ENCODE peak calls at places on chromosome 14, in seven cellular contexts. One of them, this sample, is unnamed.

GRCh38 chr14:95041477-95042020 is 115.8 kb downstream of the DICER1 start:
- DNase-seq in uterus: no peak
- DNase-seq in heart left ventricle: no peak
- DNase-seq in GM12878: no peak
- DNase-seq in endothelial cell of umbilical vein: no peak
- DNase-seq in prostate gland: no peak
- DNase-seq in transverse colon: no peak
- DNase-seq in this sample: no peak

GRCh38 chr14:39740454-39740853 is 308.2 kb upstream of the FBXO33 start:
- DNase-seq in transverse colon: no peak
- DNase-seq in uterus: no peak
- DNase-seq in heart left ventricle: no peak
- DNase-seq in GM12878: no peak
- DNase-seq in prostate gland: no peak
- DNase-seq in endothelial cell of umbilical vein: no peak
- DNase-seq in this sample: peak; percentile 44

GRCh38 chr14:91357272-91357671 is 60.3 kb downstream of the CCDC88C start:
- DNase-seq in endothelial cell of umbilical vein: no peak
- DNase-seq in transverse colon: no peak
- DNase-seq in uterus: no peak
- DNase-seq in prostate gland: no peak
- DNase-seq in GM12878: no peak
- DNase-seq in heart left ventricle: no peak
- DNase-seq in this sample: no peak

GRCh38 chr14:68979722-68980552 is 835 bp upstream of the ACTN1 start:
- DNase-seq in uterus: no peak
- DNase-seq in transverse colon: peak; percentile 61
- DNase-seq in GM12878: no peak
- DNase-seq in heart left ventricle: peak; percentile 75
- DNase-seq in endothelial cell of umbilical vein: peak; percentile 39
- DNase-seq in prostate gland: peak; percentile 44
- DNase-seq in this sample: peak; percentile 42

GRCh38 chr14:76257111-76257803 is 105.5 kb downstream of the GPATCH2L start:
- DNase-seq in prostate gland: no peak
- DNase-seq in heart left ventricle: no peak
- DNase-seq in transverse colon: no peak
- DNase-seq in GM12878: no peak
- DNase-seq in endothelial cell of umbilical vein: no peak
- DNase-seq in uterus: no peak
- DNase-seq in this sample: no peak

GRCh38 chr14:56244138-56244789 is 126.1 kb downstream of the PELI2 start:
- DNase-seq in transverse colon: no peak
- DNase-seq in heart left ventricle: no peak
- DNase-seq in uterus: no peak
- DNase-seq in prostate gland: no peak
- DNase-seq in GM12878: no peak
- DNase-seq in endothelial cell of umbilical vein: no peak
- DNase-seq in this sample: no peak

GRCh38 chr14:67505254-67505653 is 16.7 kb upstream of the TMEM229B start:
- DNase-seq in GM12878: no peak
- DNase-seq in uterus: no peak
- DNase-seq in endothelial cell of umbilical vein: no peak
- DNase-seq in heart left ventricle: no peak
- DNase-seq in prostate gland: no peak
- DNase-seq in transverse colon: no peak
- DNase-seq in this sample: no peak

GRCh38 chr14:97280526-97280925 is 483.3 kb downstream of the VRK1 start:
- DNase-seq in GM12878: no peak
- DNase-seq in prostate gland: no peak
- DNase-seq in endothelial cell of umbilical vein: no peak
- DNase-seq in uterus: no peak
- DNase-seq in heart left ventricle: no peak
- DNase-seq in transverse colon: no peak
- DNase-seq in this sample: peak; percentile 15

GRCh38 chr14:85528882-85529585 is 910 bp upstream of the FLRT2 start:
- DNase-seq in transverse colon: no peak
- DNase-seq in uterus: no peak
- DNase-seq in endothelial cell of umbilical vein: peak; percentile 83
- DNase-seq in prostate gland: no peak
- DNase-seq in GM12878: no peak
- DNase-seq in heart left ventricle: no peak
- DNase-seq in this sample: peak; percentile 10

GRCh38 chr14:90544566-90544965 is 147.7 kb downstream of the CALM1 start:
- DNase-seq in heart left ventricle: peak; percentile 33
- DNase-seq in prostate gland: no peak
- DNase-seq in GM12878: no peak
- DNase-seq in endothelial cell of umbilical vein: no peak
- DNase-seq in transverse colon: no peak
- DNase-seq in uterus: no peak
- DNase-seq in this sample: no peak

GRCh38 chr14:33950320-33951182 is at the start of gene EGLN3:
- DNase-seq in heart left ventricle: peak; percentile 93
- DNase-seq in GM12878: no peak
- DNase-seq in uterus: peak; percentile 94
- DNase-seq in prostate gland: peak; percentile 90
- DNase-seq in transverse colon: peak; percentile 93
- DNase-seq in endothelial cell of umbilical vein: peak; percentile 78
- DNase-seq in this sample: peak; percentile 94

GRCh38 chr14:68137704-68138619 is 318.4 kb downstream of the RAD51B start:
- DNase-seq in transverse colon: peak; percentile 36
- DNase-seq in heart left ventricle: no peak
- DNase-seq in prostate gland: no peak
- DNase-seq in endothelial cell of umbilical vein: peak; percentile 12
- DNase-seq in GM12878: no peak
- DNase-seq in uterus: peak; percentile 35
- DNase-seq in this sample: peak; percentile 91

GRCh38 chr14:97251423-97252155 is 454.4 kb downstream of the VRK1 start:
- DNase-seq in GM12878: no peak
- DNase-seq in uterus: no peak
- DNase-seq in transverse colon: no peak
- DNase-seq in heart left ventricle: no peak
- DNase-seq in endothelial cell of umbilical vein: no peak
- DNase-seq in prostate gland: no peak
- DNase-seq in this sample: no peak

GRCh38 chr14:32472512-32473472 is 143.7 kb downstream of the AKAP6 start:
- DNase-seq in transverse colon: no peak
- DNase-seq in GM12878: no peak
- DNase-seq in prostate gland: no peak
- DNase-seq in endothelial cell of umbilical vein: peak; percentile 52
- DNase-seq in heart left ventricle: no peak
- DNase-seq in uterus: no peak
- DNase-seq in this sample: peak; percentile 8

GRCh38 chr14:105307052-105307727 is 6.4 kb upstream of the BRF1 start:
- DNase-seq in endothelial cell of umbilical vein: no peak
- DNase-seq in transverse colon: no peak
- DNase-seq in prostate gland: no peak
- DNase-seq in GM12878: no peak
- DNase-seq in uterus: no peak
- DNase-seq in heart left ventricle: no peak
- DNase-seq in this sample: no peak

GRCh38 chr14:102530828-102531478 is 21.4 kb upstream of the ANKRD9 start:
- DNase-seq in uterus: no peak
- DNase-seq in heart left ventricle: peak; percentile 11
- DNase-seq in prostate gland: no peak
- DNase-seq in transverse colon: no peak
- DNase-seq in GM12878: no peak
- DNase-seq in endothelial cell of umbilical vein: no peak
- DNase-seq in this sample: peak; percentile 18

GRCh38 chr14:77582511-77582910 is 33.9 kb downstream of the SPTLC2 start:
- DNase-seq in GM12878: no peak
- DNase-seq in uterus: no peak
- DNase-seq in prostate gland: no peak
- DNase-seq in endothelial cell of umbilical vein: peak; percentile 81
- DNase-seq in transverse colon: no peak
- DNase-seq in heart left ventricle: no peak
- DNase-seq in this sample: no peak

GRCh38 chr14:37172024-37172869 is at the start of gene SLC25A21:
- DNase-seq in GM12878: no peak
- DNase-seq in prostate gland: peak; percentile 72
- DNase-seq in uterus: peak; percentile 72
- DNase-seq in heart left ventricle: peak; percentile 84
- DNase-seq in endothelial cell of umbilical vein: peak; percentile 92
- DNase-seq in transverse colon: peak; percentile 68
- DNase-seq in this sample: peak; percentile 81

GRCh38 chr14:103056322-103057027 is 874 bp downstream of the CDC42BPB start:
- DNase-seq in transverse colon: peak; percentile 76
- DNase-seq in uterus: peak; percentile 69
- DNase-seq in GM12878: no peak
- DNase-seq in prostate gland: no peak
- DNase-seq in heart left ventricle: peak; percentile 87
- DNase-seq in endothelial cell of umbilical vein: peak; percentile 88
- DNase-seq in this sample: peak; percentile 64

GRCh38 chr14:25237845-25238244 is 187.9 kb upstream of the STXBP6 start:
- DNase-seq in heart left ventricle: no peak
- DNase-seq in uterus: no peak
- DNase-seq in prostate gland: no peak
- DNase-seq in transverse colon: peak; percentile 14
- DNase-seq in endothelial cell of umbilical vein: peak; percentile 2
- DNase-seq in GM12878: no peak
- DNase-seq in this sample: peak; percentile 42

GRCh38 chr14:76203086-76204001 is 51.6 kb downstream of the GPATCH2L start:
- DNase-seq in transverse colon: no peak
- DNase-seq in heart left ventricle: no peak
- DNase-seq in prostate gland: no peak
- DNase-seq in uterus: peak; percentile 55
- DNase-seq in GM12878: peak; percentile 95
- DNase-seq in endothelial cell of umbilical vein: peak; percentile 41
- DNase-seq in this sample: no peak

GRCh38 chr14:94560782-94561655 is at the start of gene SERPINA4:
- DNase-seq in transverse colon: no peak
- DNase-seq in heart left ventricle: no peak
- DNase-seq in uterus: no peak
- DNase-seq in GM12878: no peak
- DNase-seq in prostate gland: no peak
- DNase-seq in endothelial cell of umbilical vein: no peak
- DNase-seq in this sample: no peak

GRCh38 chr14:22614240-22614799 is 16.2 kb downstream of the ABHD4 start:
- DNase-seq in prostate gland: peak; percentile 50
- DNase-seq in uterus: no peak
- DNase-seq in endothelial cell of umbilical vein: peak; percentile 99
- DNase-seq in GM12878: no peak
- DNase-seq in heart left ventricle: no peak
- DNase-seq in transverse colon: no peak
- DNase-seq in this sample: peak; percentile 89
- H3K4me3 ChIP-seq in prostate gland: no peak overlapping the region
- H3K4me3 ChIP-seq in uterus: no peak overlapping the region
- H3K4me3 ChIP-seq in endothelial cell of umbilical vein: no peak overlapping the region
- H3K4me3 ChIP-seq in GM12878: no peak overlapping the region
- H3K4me3 ChIP-seq in heart left ventricle: no peak overlapping the region
- H3K4me3 ChIP-seq in transverse colon: no peak overlapping the region
- H3K4me3 ChIP-seq in this sample: no peak overlapping the region

GRCh38 chr14:21989090-21989489 is 315.5 kb upstream of the OR4E1 start:
- DNase-seq in uterus: no peak
- DNase-seq in endothelial cell of umbilical vein: no peak
- DNase-seq in heart left ventricle: no peak
- DNase-seq in GM12878: no peak
- DNase-seq in prostate gland: no peak
- DNase-seq in transverse colon: no peak
- DNase-seq in this sample: no peak

GRCh38 chr14:21988413-21988812 is 314.8 kb upstream of the OR4E1 start:
- DNase-seq in GM12878: no peak
- DNase-seq in heart left ventricle: no peak
- DNase-seq in transverse colon: no peak
- DNase-seq in uterus: no peak
- DNase-seq in prostate gland: no peak
- DNase-seq in endothelial cell of umbilical vein: no peak
- DNase-seq in this sample: no peak

GRCh38 chr14:21987937-21988336 is 314.3 kb upstream of the OR4E1 start:
- DNase-seq in heart left ventricle: no peak
- DNase-seq in GM12878: no peak
- DNase-seq in transverse colon: no peak
- DNase-seq in uterus: no peak
- DNase-seq in prostate gland: no peak
- DNase-seq in endothelial cell of umbilical vein: peak; percentile 39
- DNase-seq in this sample: no peak

GRCh38 chr14:21990116-21990515 is 316.5 kb upstream of the OR4E1 start:
- DNase-seq in heart left ventricle: no peak
- DNase-seq in prostate gland: no peak
- DNase-seq in uterus: no peak
- DNase-seq in transverse colon: no peak
- DNase-seq in GM12878: no peak
- DNase-seq in endothelial cell of umbilical vein: peak; percentile 15
- DNase-seq in this sample: no peak

GRCh38 chr14:21985081-21985480 is 311.5 kb upstream of the OR4E1 start:
- DNase-seq in prostate gland: no peak
- DNase-seq in uterus: no peak
- DNase-seq in endothelial cell of umbilical vein: no peak
- DNase-seq in transverse colon: no peak
- DNase-seq in GM12878: no peak
- DNase-seq in heart left ventricle: no peak
- DNase-seq in this sample: no peak
- TF ChIP-seq POLR2A in prostate gland: no peak
- TF ChIP-seq POLR2A in uterus: no peak
- TF ChIP-seq POLR2A in endothelial cell of umbilical vein: no peak
- TF ChIP-seq POLR2A in transverse colon: no peak
- TF ChIP-seq POLR2A in GM12878: no peak
- TF ChIP-seq POLR2A in heart left ventricle: no peak
- TF ChIP-seq POLR2A in this sample: no peak

DNA sequence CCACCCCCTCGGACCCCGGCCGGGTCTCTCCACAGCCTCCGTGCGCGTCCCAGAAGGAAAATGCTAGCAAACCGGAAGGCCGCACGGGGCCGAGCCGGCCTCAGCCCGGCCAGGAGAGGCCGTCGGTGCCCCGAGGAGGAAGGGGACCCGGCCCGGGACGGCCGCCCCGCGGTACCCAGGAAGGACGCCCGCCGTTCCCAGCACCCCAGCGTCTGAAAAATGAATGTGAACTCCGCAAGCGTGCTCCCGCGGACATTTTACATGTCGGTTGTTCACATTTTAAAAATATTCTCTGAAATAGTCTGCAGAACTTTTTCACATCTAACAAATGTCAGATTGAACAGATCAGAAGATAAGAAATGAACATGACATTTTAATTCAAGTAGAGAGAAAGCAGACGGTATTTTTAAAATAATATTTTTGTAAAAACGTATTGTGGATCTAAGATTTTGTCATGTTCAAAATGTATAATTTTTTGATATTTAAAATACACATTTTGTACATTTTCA is 101.8 kb upstream of the DIO3 start:
- DNase-seq in transverse colon: no peak
- DNase-seq in prostate gland: no peak
- DNase-seq in uterus: no peak
- DNase-seq in endothelial cell of umbilical vein: no peak
- DNase-seq in heart left ventricle: no peak
- DNase-seq in GM12878: no peak
- DNase-seq in this sample: no peak
- H3K4me3 ChIP-seq in transverse colon: peak overlapping the region; percentile 28
- H3K4me3 ChIP-seq in prostate gland: peak overlapping the region; percentile 4
- H3K4me3 ChIP-seq in uterus: no peak overlapping the region
- H3K4me3 ChIP-seq in endothelial cell of umbilical vein: no peak overlapping the region
- H3K4me3 ChIP-seq in heart left ventricle: no peak overlapping the region
- H3K4me3 ChIP-seq in GM12878: no peak overlapping the region
- H3K4me3 ChIP-seq in this sample: no peak overlapping the region

DNA sequence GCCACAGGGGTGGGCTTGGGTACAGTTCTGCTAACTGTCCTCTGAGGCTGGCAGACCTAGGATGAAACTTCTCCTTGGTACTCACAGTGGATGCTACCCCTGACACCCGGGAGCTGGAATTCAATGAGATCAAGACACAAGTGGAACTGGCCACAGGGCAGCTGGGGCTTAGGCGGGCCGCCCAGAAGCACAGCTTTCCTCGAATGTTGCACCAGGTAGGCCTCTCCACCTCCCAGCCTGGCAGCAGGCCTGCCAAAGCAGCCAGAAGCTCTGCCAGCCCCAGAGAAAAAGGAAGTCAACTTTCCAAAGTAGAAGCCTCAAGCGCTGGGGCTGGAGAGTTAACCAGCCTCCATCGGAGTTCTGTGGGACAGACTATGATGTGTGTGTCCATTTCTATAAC is 2.4 kb upstream of the NRL start:
- DNase-seq in transverse colon: no peak
- DNase-seq in uterus: no peak
- DNase-seq in heart left ventricle: no peak
- DNase-seq in endothelial cell of umbilical vein: no peak
- DNase-seq in GM12878: no peak
- DNase-seq in prostate gland: no peak
- DNase-seq in this sample: no peak
- TF ChIP-seq POLR2A in transverse colon: no peak
- TF ChIP-seq POLR2A in uterus: no peak
- TF ChIP-seq POLR2A in heart left ventricle: no peak
- TF ChIP-seq POLR2A in endothelial cell of umbilical vein: no peak
- TF ChIP-seq POLR2A in GM12878: no peak
- TF ChIP-seq POLR2A in prostate gland: no peak
- TF ChIP-seq POLR2A in this sample: no peak